ENCODE peak calls at places on chromosomes 11 and 22, in seven cellular contexts. N is endothelial cell, W is IMR-90, S is body of pancreas, J is NB4, Y is OCI-LY7, L is lower leg skin. Q is an unnamed sample.

GRCh38 chr11:79809487-79809886 is 368.7 kb upstream of the TENM4 start:
- DNase-seq in N (no peak), W (no peak), S (no peak), J (no peak), Y (no peak), L (no peak), Q (no peak)

GRCh38 chr11:80586464-80586863 is 1145.6 kb upstream of the TENM4 start:
- DNase-seq in N (no peak), W (peak; percentile 4), S (no peak), J (no peak), Y (no peak), L (no peak), Q (no peak)

GRCh38 chr11:2138436-2139117 is 612 bp downstream of the IGF2 start:
- DNase-seq in N (no peak), W (no peak), S (no peak), J (no peak), Y (no peak), L (no peak), Q (peak; percentile 50)

GRCh38 chr22:43293661-43294392 is 49.3 kb downstream of the SCUBE1 start:
- DNase-seq in N (no peak), W (peak; percentile 60), S (no peak), J (peak; percentile 19), Y (no peak), L (peak; percentile 92), Q (peak; percentile 73)

GRCh38 chr11:12393691-12394090 is 16.3 kb downstream of the PARVA start:
- DNase-seq in N (no peak), W (no peak), S (no peak), J (no peak), Y (no peak), L (no peak), Q (no peak)

GRCh38 chr11:124724854-124725718 is 14.7 kb upstream of the NRGN start:
- DNase-seq in N (no peak), W (no peak), S (peak; percentile 33), J (peak; percentile 79), Y (peak; percentile 69), L (no peak), Q (peak; percentile 21)

GRCh38 chr11:113531575-113532451 is 56.6 kb upstream of the DRD2 start:
- DNase-seq in N (no peak), W (no peak), S (no peak), J (no peak), Y (no peak), L (no peak), Q (no peak)

GRCh38 chr11:64562723-64563351 is 28.2 kb upstream of the SLC22A12 start:
- DNase-seq in N (no peak), W (no peak), S (no peak), J (no peak), Y (no peak), L (no peak), Q (no peak)

GRCh38 chr22:38305481-38306448 is 11.5 kb downstream of the CSNK1E start:
- DNase-seq in N (no peak), W (peak; percentile 54), S (peak; percentile 43), J (peak; percentile 59), Y (peak; percentile 73), L (no peak), Q (no peak)

GRCh38 chr11:12893787-12894672 is 115.1 kb upstream of the RASSF10 start:
- DNase-seq in N (peak; percentile 72), W (peak; percentile 52), S (peak; percentile 80), J (peak; percentile 46), Y (peak; percentile 52), L (peak; percentile 93), Q (peak; percentile 84)

GRCh38 chr11:59857444-59858434 is 8.5 kb downstream of the TCN1 start:
- DNase-seq in N (no peak), W (no peak), S (no peak), J (peak; percentile 92), Y (no peak), L (no peak), Q (no peak)

GRCh38 chr22:19043111-19044085 is 78.8 kb downstream of the DGCR2 start:
- DNase-seq in N (no peak), W (peak; percentile 15), S (no peak), J (no peak), Y (no peak), L (no peak), Q (no peak)

GRCh38 chr11:32990481-32990880 is 25.2 kb upstream of the DEPDC7 start:
- DNase-seq in N (no peak), W (no peak), S (no peak), J (no peak), Y (no peak), L (no peak), Q (no peak)

GRCh38 chr11:3230636-3231549 is 1.3 kb downstream of the MRGPRE start:
- DNase-seq in N (no peak), W (no peak), S (no peak), J (no peak), Y (no peak), L (peak; percentile 62), Q (no peak)

GRCh38 chr11:111019931-111020381 is 225.6 kb upstream of the POU2AF2 start:
- DNase-seq in N (no peak), W (peak; percentile 46), S (no peak), J (peak; percentile 3), Y (no peak), L (no peak), Q (no peak)

GRCh38 chr11:132549571-132549970 is 982.7 kb downstream of the OPCML start:
- DNase-seq in N (no peak), W (no peak), S (no peak), J (no peak), Y (no peak), L (no peak), Q (no peak)

GRCh38 chr11:64762277-64762915 is 2.6 kb upstream of the PYGM start:
- DNase-seq in N (no peak), W (no peak), S (peak; percentile 4), J (peak; percentile 42), Y (no peak), L (peak; percentile 84), Q (no peak)

GRCh38 chr11:108486828-108487227 is 11.4 kb downstream of the POGLUT3 start:
- DNase-seq in N (no peak), W (no peak), S (no peak), J (no peak), Y (no peak), L (no peak), Q (no peak)

GRCh38 chr11:35649984-35650383 is 12.6 kb upstream of the TRIM44 start:
- DNase-seq in N (no peak), W (peak; percentile 84), S (no peak), J (no peak), Y (no peak), L (no peak), Q (no peak)

GRCh38 chr11:125281831-125282595 is 117.5 kb downstream of the PKNOX2 start:
- DNase-seq in N (no peak), W (no peak), S (no peak), J (no peak), Y (no peak), L (no peak), Q (no peak)

GRCh38 chr11:34051349-34052035 is at the start of gene CAPRIN1:
- DNase-seq in N (peak; percentile 86), W (peak; percentile 83), S (peak; percentile 88), J (peak; percentile 97), Y (peak; percentile 93), L (peak; percentile 95), Q (peak; percentile 91)

GRCh38 chr22:32985899-32986772 is 72.0 kb downstream of the SYN3 start:
- DNase-seq in N (peak; percentile 84), W (peak; percentile 71), S (peak; percentile 69), J (peak; percentile 81), Y (peak; percentile 63), L (peak; percentile 91), Q (peak; percentile 73)

GRCh38 chr11:116432301-116432700 is 340.5 kb downstream of the BUD13 start:
- DNase-seq in N (no peak), W (no peak), S (no peak), J (no peak), Y (no peak), L (no peak), Q (no peak)

GRCh38 chr11:35182317-35182939 is 43.5 kb downstream of the CD44 start:
- DNase-seq in N (no peak), W (no peak), S (no peak), J (no peak), Y (peak; percentile 38), L (no peak), Q (no peak)

GRCh38 chr11:128021304-128022006 is 565.9 kb downstream of the ETS1 start:
- DNase-seq in N (peak; percentile 48), W (no peak), S (no peak), J (peak; percentile 18), Y (no peak), L (no peak), Q (peak; percentile 33)
- TF ChIP-seq CTCF in N (peak; percentile 41), W (peak; percentile 47), S (no peak), J (peak; percentile 1), Y (no peak), L (no peak), Q (peak; percentile 39)

GRCh38 chr22:26016916-26017315 is 152.3 kb upstream of the SEZ6L start:
- DNase-seq in N (no peak), W (no peak), S (no peak), J (no peak), Y (no peak), L (no peak), Q (no peak)

GRCh38 chr22:26027341-26027740 is 141.9 kb upstream of the SEZ6L start:
- DNase-seq in N (no peak), W (no peak), S (no peak), J (no peak), Y (no peak), L (no peak), Q (no peak)

GRCh38 chr22:26023104-26023775 is 146.0 kb upstream of the SEZ6L start:
- DNase-seq in N (no peak), W (no peak), S (no peak), J (no peak), Y (no peak), L (no peak), Q (no peak)

GRCh38 chr22:26017932-26018331 is 151.3 kb upstream of the SEZ6L start:
- DNase-seq in N (no peak), W (no peak), S (no peak), J (no peak), Y (no peak), L (no peak), Q (no peak)

DNA sequence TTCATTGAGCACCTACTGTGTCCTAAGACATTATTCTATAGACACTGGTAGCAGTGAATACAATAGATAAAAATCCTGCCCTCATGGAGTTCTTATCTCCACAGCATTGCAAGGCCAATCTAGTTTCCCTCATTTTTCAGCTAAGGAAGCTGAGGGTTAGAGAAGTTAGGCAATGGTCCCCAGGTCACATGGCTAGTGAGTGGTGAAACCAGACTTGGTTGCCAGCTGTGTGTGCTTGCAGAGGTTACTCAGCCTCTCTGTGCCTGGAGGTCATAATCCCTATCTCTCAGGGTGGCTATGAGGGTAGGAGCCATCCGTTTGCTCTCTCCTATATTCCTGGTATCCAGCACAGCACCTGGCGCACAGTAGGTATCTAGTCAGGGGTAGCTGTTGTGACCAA is 147.7 kb upstream of the SEZ6L start:
- DNase-seq in N (no peak), W (no peak), S (no peak), J (no peak), Y (no peak), L (no peak), Q (no peak)
- TF ChIP-seq CTCF in N (no peak), W (no peak), S (no peak), J (no peak), Y (no peak), L (no peak), Q (no peak)

GRCh38 chr22:48979482-48979881 is 848.2 kb downstream of the BRD1 start:
- DNase-seq in N (no peak), W (no peak), S (no peak), J (peak; percentile 22), Y (peak; percentile 6), L (no peak), Q (no peak)
- TF ChIP-seq CTCF in N (no peak), W (no peak), S (no peak), J (no peak), Y (peak; percentile 42), L (no peak), Q (no peak)

GRCh38 chr22:48826546-48826945 is 1001.1 kb downstream of the BRD1 start:
- DNase-seq in N (no peak), W (no peak), S (no peak), J (no peak), Y (no peak), L (peak; percentile 25), Q (no peak)
- TF ChIP-seq CTCF in N (no peak), W (no peak), S (no peak), J (no peak), Y (no peak), L (no peak), Q (no peak)